ENCODE peak calls at places on chromosomes 13 and 19, in six cellular contexts. One of them, this sample, is unnamed.

GRCh38 chr19:18282021-18282787 is 782 bp upstream of the JUND start:
- DNase-seq in colonic mucosa: peak; percentile 57
- DNase-seq in tibial nerve: no peak
- DNase-seq in esophagus muscularis mucosa: peak; percentile 98
- DNase-seq in cardiac muscle cell: no peak
- DNase-seq in CD8-positive, alpha-beta memory T cell: no peak
- DNase-seq in this sample: no peak

GRCh38 chr13:44921931-44922758 is 67.1 kb downstream of the NUFIP1 start:
- DNase-seq in colonic mucosa: peak; percentile 67
- DNase-seq in tibial nerve: peak; percentile 75
- DNase-seq in esophagus muscularis mucosa: peak; percentile 92
- DNase-seq in cardiac muscle cell: peak; percentile 95
- DNase-seq in CD8-positive, alpha-beta memory T cell: no peak
- DNase-seq in this sample: peak; percentile 57

GRCh38 chr13:21673592-21674270 is 2.9 kb downstream of the FGF9 start:
- DNase-seq in colonic mucosa: peak; percentile 56
- DNase-seq in tibial nerve: no peak
- DNase-seq in esophagus muscularis mucosa: no peak
- DNase-seq in cardiac muscle cell: peak; percentile 38
- DNase-seq in CD8-positive, alpha-beta memory T cell: peak; percentile 63
- DNase-seq in this sample: no peak

GRCh38 chr13:100197591-100198365 is 108.9 kb downstream of the PCCA start:
- DNase-seq in colonic mucosa: peak; percentile 49
- DNase-seq in tibial nerve: no peak
- DNase-seq in esophagus muscularis mucosa: no peak
- DNase-seq in cardiac muscle cell: no peak
- DNase-seq in CD8-positive, alpha-beta memory T cell: no peak
- DNase-seq in this sample: no peak

GRCh38 chr13:28145049-28145448 is 6.7 kb downstream of the PAN3 start:
- DNase-seq in colonic mucosa: no peak
- DNase-seq in tibial nerve: no peak
- DNase-seq in esophagus muscularis mucosa: no peak
- DNase-seq in cardiac muscle cell: no peak
- DNase-seq in CD8-positive, alpha-beta memory T cell: no peak
- DNase-seq in this sample: no peak

GRCh38 chr19:34308381-34309367 is 54.3 kb downstream of the GARRE1 start:
- DNase-seq in colonic mucosa: no peak
- DNase-seq in tibial nerve: no peak
- DNase-seq in esophagus muscularis mucosa: no peak
- DNase-seq in cardiac muscle cell: peak; percentile 90
- DNase-seq in CD8-positive, alpha-beta memory T cell: no peak
- DNase-seq in this sample: no peak

GRCh38 chr19:58317481-58318072 is 9.2 kb upstream of the ZSCAN22 start:
- DNase-seq in colonic mucosa: no peak
- DNase-seq in tibial nerve: no peak
- DNase-seq in esophagus muscularis mucosa: no peak
- DNase-seq in cardiac muscle cell: peak; percentile 64
- DNase-seq in CD8-positive, alpha-beta memory T cell: no peak
- DNase-seq in this sample: no peak

GRCh38 chr13:73109288-73109899 is 50.6 kb downstream of the KLF5 start:
- DNase-seq in colonic mucosa: no peak
- DNase-seq in tibial nerve: no peak
- DNase-seq in esophagus muscularis mucosa: no peak
- DNase-seq in cardiac muscle cell: no peak
- DNase-seq in CD8-positive, alpha-beta memory T cell: no peak
- DNase-seq in this sample: no peak

GRCh38 chr13:88802886-88803285 is 1131.7 kb downstream of the SLITRK5 start:
- DNase-seq in colonic mucosa: no peak
- DNase-seq in tibial nerve: no peak
- DNase-seq in esophagus muscularis mucosa: no peak
- DNase-seq in cardiac muscle cell: no peak
- DNase-seq in CD8-positive, alpha-beta memory T cell: no peak
- DNase-seq in this sample: no peak

GRCh38 chr19:38786572-38787265 is 2.3 kb upstream of the LGALS7B start:
- DNase-seq in colonic mucosa: no peak
- DNase-seq in tibial nerve: no peak
- DNase-seq in esophagus muscularis mucosa: no peak
- DNase-seq in cardiac muscle cell: no peak
- DNase-seq in CD8-positive, alpha-beta memory T cell: no peak
- DNase-seq in this sample: no peak

DNA sequence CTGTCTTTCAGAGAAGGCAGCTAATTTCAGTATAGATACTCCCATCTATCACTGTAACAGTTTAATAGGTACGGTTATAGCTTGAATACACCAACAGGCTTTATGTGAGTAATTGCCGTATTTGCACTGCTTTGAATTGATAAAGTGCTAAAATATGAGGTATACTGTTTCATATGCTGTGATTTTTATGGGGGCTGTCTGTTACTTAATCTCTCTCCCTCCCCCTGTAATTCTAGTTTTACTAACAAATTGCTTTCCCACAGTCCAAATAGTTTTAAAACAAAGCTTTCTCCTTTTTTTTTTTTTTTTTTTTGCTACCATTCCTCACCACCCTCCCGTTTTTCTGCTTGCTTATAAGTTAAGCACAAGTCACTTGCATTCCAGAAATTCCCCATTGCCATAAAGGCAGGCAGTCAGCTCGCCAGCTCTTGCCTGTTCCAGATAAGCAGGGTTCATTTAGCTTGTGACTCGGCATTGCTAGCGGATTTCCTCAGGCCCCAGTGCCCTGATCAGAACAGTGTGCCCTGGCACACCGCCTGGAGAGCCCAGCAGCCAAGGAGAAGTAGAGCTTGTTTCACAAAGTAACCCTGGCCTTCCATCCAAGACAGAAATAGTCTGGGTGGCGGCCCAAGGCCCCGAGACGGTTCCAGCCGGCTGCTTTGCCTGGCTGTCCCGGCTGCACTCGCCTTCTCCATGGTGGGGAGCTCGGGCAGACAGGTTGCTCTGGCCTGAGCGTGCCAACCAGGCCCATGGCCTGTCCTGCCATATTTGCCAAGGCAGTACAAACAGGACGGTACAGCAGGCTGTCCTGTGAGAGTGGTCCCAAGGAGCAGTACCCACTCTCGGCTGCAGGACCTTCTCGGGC is 43.5 kb upstream of the NPAS1 start:
- DNase-seq in colonic mucosa: peak; percentile 73
- DNase-seq in tibial nerve: peak; percentile 92
- DNase-seq in esophagus muscularis mucosa: peak; percentile 96
- DNase-seq in cardiac muscle cell: peak; percentile 99
- DNase-seq in CD8-positive, alpha-beta memory T cell: no peak
- DNase-seq in this sample: peak; percentile 85
- H3K4me1 ChIP-seq in colonic mucosa: peaks cover 16% of the 10 kb centered on the region
- H3K4me1 ChIP-seq in tibial nerve: peaks cover 91% of the 10 kb centered on the region
- H3K4me1 ChIP-seq in esophagus muscularis mucosa: peaks cover 97% of the 10 kb centered on the region
- H3K4me1 ChIP-seq in cardiac muscle cell: peaks cover 32% of the 10 kb centered on the region
- H3K4me1 ChIP-seq in CD8-positive, alpha-beta memory T cell: peaks cover 38% of the 10 kb centered on the region
- H3K4me1 ChIP-seq in this sample: peaks cover 64% of the 10 kb centered on the region

GRCh38 chr13:42274386-42275097 is 2.6 kb downstream of the AKAP11 start:
- DNase-seq in colonic mucosa: no peak
- DNase-seq in tibial nerve: no peak
- DNase-seq in esophagus muscularis mucosa: no peak
- DNase-seq in cardiac muscle cell: no peak
- DNase-seq in CD8-positive, alpha-beta memory T cell: no peak
- DNase-seq in this sample: no peak
- H3K4me3 ChIP-seq in colonic mucosa: no peak overlapping the region
- H3K4me3 ChIP-seq in tibial nerve: no peak overlapping the region
- H3K4me3 ChIP-seq in esophagus muscularis mucosa: no peak overlapping the region
- H3K4me3 ChIP-seq in cardiac muscle cell: no peak overlapping the region
- H3K4me3 ChIP-seq in CD8-positive, alpha-beta memory T cell: no peak overlapping the region
- H3K4me3 ChIP-seq in this sample: no peak overlapping the region

GRCh38 chr19:30688696-30689095 is 316.5 kb downstream of the ZNF536 start:
- DNase-seq in colonic mucosa: no peak
- DNase-seq in tibial nerve: no peak
- DNase-seq in esophagus muscularis mucosa: no peak
- DNase-seq in cardiac muscle cell: no peak
- DNase-seq in CD8-positive, alpha-beta memory T cell: no peak
- DNase-seq in this sample: no peak
- H3K4me1 ChIP-seq in colonic mucosa: no peaks in the 10 kb centered on the region
- H3K4me1 ChIP-seq in tibial nerve: peaks cover 65% of the 10 kb centered on the region
- H3K4me1 ChIP-seq in esophagus muscularis mucosa: peaks cover 31% of the 10 kb centered on the region
- H3K4me1 ChIP-seq in cardiac muscle cell: no peaks in the 10 kb centered on the region
- H3K4me1 ChIP-seq in CD8-positive, alpha-beta memory T cell: no peaks in the 10 kb centered on the region
- H3K4me1 ChIP-seq in this sample: peaks cover 44% of the 10 kb centered on the region

GRCh38 chr13:51501096-51501495 is 48.3 kb upstream of the INTS6 start:
- DNase-seq in colonic mucosa: no peak
- DNase-seq in tibial nerve: no peak
- DNase-seq in esophagus muscularis mucosa: no peak
- DNase-seq in cardiac muscle cell: peak; percentile 21
- DNase-seq in CD8-positive, alpha-beta memory T cell: no peak
- DNase-seq in this sample: no peak
- H3K4me3 ChIP-seq in colonic mucosa: no peak overlapping the region
- H3K4me3 ChIP-seq in tibial nerve: no peak overlapping the region
- H3K4me3 ChIP-seq in esophagus muscularis mucosa: no peak overlapping the region
- H3K4me3 ChIP-seq in cardiac muscle cell: no peak overlapping the region
- H3K4me3 ChIP-seq in CD8-positive, alpha-beta memory T cell: no peak overlapping the region
- H3K4me3 ChIP-seq in this sample: no peak overlapping the region

GRCh38 chr19:10971107-10971715 is 10.4 kb downstream of the SMARCA4 start:
- DNase-seq in colonic mucosa: no peak
- DNase-seq in tibial nerve: no peak
- DNase-seq in esophagus muscularis mucosa: no peak
- DNase-seq in cardiac muscle cell: no peak
- DNase-seq in CD8-positive, alpha-beta memory T cell: no peak
- DNase-seq in this sample: no peak

GRCh38 chr19:10976200-10976892 is 15.5 kb downstream of the SMARCA4 start:
- DNase-seq in colonic mucosa: no peak
- DNase-seq in tibial nerve: no peak
- DNase-seq in esophagus muscularis mucosa: no peak
- DNase-seq in cardiac muscle cell: no peak
- DNase-seq in CD8-positive, alpha-beta memory T cell: no peak
- DNase-seq in this sample: no peak

GRCh38 chr19:10977773-10978155 is 16.9 kb downstream of the SMARCA4 start:
- DNase-seq in colonic mucosa: no peak
- DNase-seq in tibial nerve: no peak
- DNase-seq in esophagus muscularis mucosa: no peak
- DNase-seq in cardiac muscle cell: no peak
- DNase-seq in CD8-positive, alpha-beta memory T cell: no peak
- DNase-seq in this sample: no peak

GRCh38 chr19:10979950-10980349 is 19.1 kb downstream of the SMARCA4 start:
- DNase-seq in colonic mucosa: no peak
- DNase-seq in tibial nerve: no peak
- DNase-seq in esophagus muscularis mucosa: no peak
- DNase-seq in cardiac muscle cell: no peak
- DNase-seq in CD8-positive, alpha-beta memory T cell: no peak
- DNase-seq in this sample: no peak

DNA sequence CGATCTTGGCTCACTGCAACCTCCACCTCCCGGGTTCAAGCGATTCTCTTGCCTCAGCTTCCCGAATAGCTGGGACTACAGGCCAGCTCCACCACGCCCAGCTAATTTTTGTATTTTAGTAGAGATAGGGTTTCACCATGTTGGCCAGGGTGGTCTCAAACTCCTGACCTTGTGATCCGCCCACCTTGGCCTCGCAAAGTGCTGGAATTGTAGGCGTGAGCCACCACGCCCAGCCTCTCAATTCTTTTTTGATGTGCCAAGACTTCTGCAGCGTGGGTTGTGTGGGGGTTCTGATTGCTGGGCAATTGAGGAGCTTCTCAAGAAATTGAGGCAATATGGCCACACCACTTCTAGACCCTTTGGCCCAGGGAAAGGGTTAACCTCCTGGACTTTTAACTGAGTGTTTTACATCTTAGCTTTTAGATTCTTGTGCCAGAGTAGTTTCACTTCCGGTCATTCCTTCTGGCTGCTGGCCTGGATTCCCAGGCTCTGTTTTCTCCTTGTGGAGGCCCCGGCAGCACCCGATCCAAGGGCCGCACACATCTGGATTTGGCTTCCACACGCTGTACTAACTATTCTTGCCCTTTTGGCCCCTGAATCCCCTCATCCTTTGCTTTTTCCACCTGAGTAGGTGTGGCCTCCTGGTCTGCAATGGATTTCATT is 14.7 kb downstream of the SMARCA4 start:
- DNase-seq in colonic mucosa: peak; percentile 36
- DNase-seq in tibial nerve: peak; percentile 48
- DNase-seq in esophagus muscularis mucosa: no peak
- DNase-seq in cardiac muscle cell: peak; percentile 84
- DNase-seq in CD8-positive, alpha-beta memory T cell: no peak
- DNase-seq in this sample: no peak
- H3K4me1 ChIP-seq in colonic mucosa: peaks cover 14% of the 10 kb centered on the region
- H3K4me1 ChIP-seq in tibial nerve: peaks cover 39% of the 10 kb centered on the region
- H3K4me1 ChIP-seq in esophagus muscularis mucosa: peaks cover 48% of the 10 kb centered on the region
- H3K4me1 ChIP-seq in cardiac muscle cell: peaks cover 4% of the 10 kb centered on the region
- H3K4me1 ChIP-seq in CD8-positive, alpha-beta memory T cell: peaks cover 9% of the 10 kb centered on the region
- H3K4me1 ChIP-seq in this sample: peaks cover 6% of the 10 kb centered on the region

GRCh38 chr19:40365010-40365409 is 16.5 kb downstream of the PLD3 start:
- DNase-seq in colonic mucosa: no peak
- DNase-seq in tibial nerve: no peak
- DNase-seq in esophagus muscularis mucosa: no peak
- DNase-seq in cardiac muscle cell: no peak
- DNase-seq in CD8-positive, alpha-beta memory T cell: no peak
- DNase-seq in this sample: no peak

GRCh38 chr19:40367577-40368434 is 19.3 kb downstream of the PLD3 start:
- DNase-seq in colonic mucosa: no peak
- DNase-seq in tibial nerve: no peak
- DNase-seq in esophagus muscularis mucosa: no peak
- DNase-seq in cardiac muscle cell: no peak
- DNase-seq in CD8-positive, alpha-beta memory T cell: no peak
- DNase-seq in this sample: no peak

GRCh38 chr19:40369797-40370196 is 20.2 kb downstream of the HIPK4 start:
- DNase-seq in colonic mucosa: no peak
- DNase-seq in tibial nerve: no peak
- DNase-seq in esophagus muscularis mucosa: no peak
- DNase-seq in cardiac muscle cell: no peak
- DNase-seq in CD8-positive, alpha-beta memory T cell: no peak
- DNase-seq in this sample: no peak

GRCh38 chr19:40365613-40366401 is 17.3 kb downstream of the PLD3 start:
- DNase-seq in colonic mucosa: peak; percentile 47
- DNase-seq in tibial nerve: peak; percentile 56
- DNase-seq in esophagus muscularis mucosa: no peak
- DNase-seq in cardiac muscle cell: peak; percentile 82
- DNase-seq in CD8-positive, alpha-beta memory T cell: no peak
- DNase-seq in this sample: peak; percentile 33

GRCh38 chr19:40366697-40367561 is 18.4 kb downstream of the PLD3 start:
- DNase-seq in colonic mucosa: no peak
- DNase-seq in tibial nerve: no peak
- DNase-seq in esophagus muscularis mucosa: no peak
- DNase-seq in cardiac muscle cell: peak; percentile 36
- DNase-seq in CD8-positive, alpha-beta memory T cell: no peak
- DNase-seq in this sample: no peak
- H3K4me3 ChIP-seq in colonic mucosa: no peak overlapping the region
- H3K4me3 ChIP-seq in tibial nerve: no peak overlapping the region
- H3K4me3 ChIP-seq in esophagus muscularis mucosa: peak overlapping the region; percentile 50
- H3K4me3 ChIP-seq in cardiac muscle cell: peak overlapping the region; percentile 41
- H3K4me3 ChIP-seq in CD8-positive, alpha-beta memory T cell: no peak overlapping the region
- H3K4me3 ChIP-seq in this sample: no peak overlapping the region

DNA sequence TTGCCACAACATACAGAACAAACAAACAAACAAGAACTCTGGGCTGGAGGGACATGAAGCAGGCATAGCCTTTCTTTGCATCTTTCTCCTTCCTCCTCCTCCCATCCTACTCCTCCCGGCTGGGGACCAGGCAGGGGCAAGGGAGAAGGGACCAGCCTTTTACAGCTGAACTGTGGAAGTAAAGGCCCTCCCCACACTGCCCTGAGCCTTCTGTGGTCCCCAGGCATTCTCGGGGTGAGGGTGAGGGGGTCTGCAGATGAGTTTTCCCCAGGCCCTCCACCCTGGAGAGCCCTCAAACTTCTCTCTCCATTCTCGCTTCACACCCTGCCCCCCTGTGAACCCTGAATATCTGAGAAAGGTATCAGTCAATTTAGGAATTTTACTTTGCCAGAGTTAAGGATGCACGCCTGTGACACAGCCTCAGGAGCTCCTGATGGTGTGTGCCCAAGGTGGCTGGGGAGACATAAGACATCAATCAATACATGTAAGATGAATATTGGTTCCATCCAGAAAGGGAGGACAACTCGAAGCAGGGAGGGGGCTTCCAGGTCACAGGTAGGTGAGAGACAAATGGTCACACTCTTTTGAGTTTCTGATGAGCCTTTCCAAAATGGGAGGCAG is 170.9 kb downstream of the COL4A1 start:
- DNase-seq in colonic mucosa: no peak
- DNase-seq in tibial nerve: no peak
- DNase-seq in esophagus muscularis mucosa: peak; percentile 87
- DNase-seq in cardiac muscle cell: no peak
- DNase-seq in CD8-positive, alpha-beta memory T cell: no peak
- DNase-seq in this sample: no peak
- H3K4me1 ChIP-seq in colonic mucosa: no peaks in the 10 kb centered on the region
- H3K4me1 ChIP-seq in tibial nerve: peaks cover 22% of the 10 kb centered on the region
- H3K4me1 ChIP-seq in esophagus muscularis mucosa: peaks cover 15% of the 10 kb centered on the region
- H3K4me1 ChIP-seq in cardiac muscle cell: peaks cover 32% of the 10 kb centered on the region
- H3K4me1 ChIP-seq in CD8-positive, alpha-beta memory T cell: peaks cover 6% of the 10 kb centered on the region
- H3K4me1 ChIP-seq in this sample: peaks cover 10% of the 10 kb centered on the region